ENCODE peak calls at places on chromosomes 7 and 10, in seven cellular contexts. K is testis, U is GM12878, W is A549, Z is HCT116, N is heart left ventricle, I is IMR-90. J is an unnamed sample.

GRCh38 chr7:81404669-81405068 is 365.2 kb downstream of the HGF start:
- DNase-seq in K (no peak), Z (no peak), N (no peak), U (no peak), I (no peak), W (no peak), J (no peak)

GRCh38 chr10:116809528-116810500 is 39.5 kb upstream of the ENO4 start:
- DNase-seq in Z (peak; percentile 31), U (no peak), I (no peak), K (peak; percentile 49), W (peak; percentile 44), N (no peak), J (peak; percentile 36)

GRCh38 chr10:125494631-125495239 is 188.2 kb downstream of the TEX36 start:
- DNase-seq in N (no peak), I (no peak), K (no peak), W (no peak), U (no peak), Z (no peak), J (no peak)

GRCh38 chr7:108012499-108013430 is 9.8 kb upstream of the LAMB1 start:
- DNase-seq in K (no peak), W (peak; percentile 54), Z (no peak), U (no peak), I (peak; percentile 79), N (no peak), J (no peak)

GRCh38 chr7:23184709-23185354 is 3.0 kb downstream of the NUP42 start:
- DNase-seq in Z (peak; percentile 34), U (peak; percentile 17), W (peak; percentile 22), K (peak; percentile 62), N (peak; percentile 51), I (peak; percentile 51), J (no peak)

GRCh38 chr7:159031135-159031701 is 113.4 kb downstream of the VIPR2 start:
- DNase-seq in I (no peak), U (no peak), W (no peak), N (peak; percentile 86), K (peak; percentile 51), Z (no peak), J (peak; percentile 30)

GRCh38 chr7:36306722-36307121 is 82.9 kb upstream of the ANLN start:
- DNase-seq in Z (no peak), N (no peak), W (no peak), I (no peak), U (no peak), K (peak; percentile 1), J (peak; percentile 15)

GRCh38 chr7:28096713-28097112 is 83.9 kb downstream of the JAZF1 start:
- DNase-seq in I (peak; percentile 72), W (peak; percentile 72), K (peak; percentile 81), N (peak; percentile 56), Z (peak; percentile 42), U (peak; percentile 12), J (peak; percentile 49)

GRCh38 chr10:70053896-70054641 is 1.4 kb downstream of the MACROH2A2 start:
- DNase-seq in U (no peak), K (peak; percentile 60), Z (peak; percentile 15), I (no peak), N (peak; percentile 28), W (peak; percentile 38), J (no peak)

GRCh38 chr10:1049425-1049958 is 573 bp upstream of the IDI1 start:
- DNase-seq in W (no peak), I (no peak), U (no peak), K (no peak), N (no peak), Z (no peak), J (peak; percentile 42)

GRCh38 chr7:95509199-95509598 is 23.5 kb downstream of the ASB4 start:
- DNase-seq in Z (no peak), K (no peak), U (no peak), N (no peak), I (peak; percentile 18), W (no peak), J (no peak)

GRCh38 chr10:11608159-11608966 is 3.1 kb downstream of the USP6NL start:
- DNase-seq in W (no peak), N (no peak), K (no peak), I (no peak), U (peak; percentile 55), Z (no peak), J (no peak)

GRCh38 chr7:41582116-41582515 is 120.8 kb downstream of the INHBA start:
- DNase-seq in N (no peak), K (no peak), I (peak; percentile 36), Z (no peak), U (no peak), W (no peak), J (no peak)

GRCh38 chr7:137579913-137580640 is 236.5 kb upstream of the PTN start:
- DNase-seq in W (no peak), K (no peak), U (no peak), I (peak; percentile 95), N (no peak), Z (no peak), J (no peak)

GRCh38 chr7:48139461-48139860 is 31.8 kb upstream of the ABCA13 start:
- DNase-seq in K (no peak), I (peak; percentile 28), Z (peak; percentile 6), N (no peak), U (no peak), W (peak; percentile 16), J (no peak)

GRCh38 chr10:123986736-123987135 is 95.1 kb upstream of the CPXM2 start:
- DNase-seq in U (no peak), K (no peak), W (no peak), I (no peak), Z (no peak), N (no peak), J (no peak)

GRCh38 chr7:30564243-30564892 is 30.3 kb upstream of the GARS1 start:
- DNase-seq in K (peak; percentile 92), W (peak; percentile 64), Z (peak; percentile 78), N (peak; percentile 83), U (peak; percentile 30), I (peak; percentile 80), J (peak; percentile 87)

GRCh38 chr10:10796061-10796773 is 221.5 kb upstream of the CELF2 start:
- DNase-seq in Z (no peak), W (no peak), K (no peak), N (no peak), U (no peak), I (peak; percentile 38), J (no peak)

GRCh38 chr7:64559206-64559605 is 3.7 kb downstream of the ZNF680 start:
- DNase-seq in U (no peak), I (no peak), W (no peak), Z (no peak), K (peak; percentile 59), N (no peak), J (no peak)

GRCh38 chr7:50769160-50769484 is 13.6 kb downstream of the GRB10 start:
- DNase-seq in N (no peak), I (no peak), K (no peak), Z (no peak), W (no peak), U (no peak), J (no peak)

GRCh38 chr7:50774299-50774698 is 8.4 kb downstream of the GRB10 start:
- DNase-seq in I (no peak), N (no peak), K (no peak), U (no peak), Z (no peak), W (no peak), J (no peak)

GRCh38 chr7:50775231-50775630 is 7.5 kb downstream of the GRB10 start:
- DNase-seq in K (no peak), N (no peak), U (no peak), W (no peak), I (no peak), Z (no peak), J (no peak)

GRCh38 chr7:50768470-50769159 is 14.1 kb downstream of the GRB10 start:
- DNase-seq in I (no peak), W (no peak), K (no peak), U (no peak), Z (no peak), N (no peak), J (no peak)

GRCh38 chr7:50771120-50772002 is 11.3 kb downstream of the GRB10 start:
- DNase-seq in W (no peak), U (no peak), K (no peak), Z (no peak), I (no peak), N (no peak), J (peak; percentile 72)
- H3K4me1 ChIP-seq in W (peaks cover 27% of the 10 kb centered on the region), U (no peaks in the 10 kb centered on the region), K (no peaks in the 10 kb centered on the region), Z (peaks cover 2% of the 10 kb centered on the region), I (no peaks in the 10 kb centered on the region), N (no peaks in the 10 kb centered on the region), J (peaks cover 16% of the 10 kb centered on the region)

GRCh38 chr7:76073335-76073990 is 25.6 kb downstream of the MDH2 start:
- DNase-seq in W (no peak), K (no peak), N (no peak), I (no peak), Z (no peak), U (no peak), J (no peak)
- TF ChIP-seq POLR2A in W (no peak), K (no peak), N (no peak), I (no peak), Z (no peak), U (no peak), J (no peak)

GRCh38 chr10:104255244-104255981 is 721 bp downstream of the GSTO1 start:
- DNase-seq in I (peak; percentile 90), U (no peak), Z (no peak), K (no peak), W (peak; percentile 56), N (no peak), J (no peak)

GRCh38 chr10:104253106-104253505 is 1.6 kb upstream of the GSTO1 start:
- DNase-seq in I (no peak), W (no peak), Z (no peak), K (no peak), N (no peak), U (no peak), J (no peak)

GRCh38 chr10:104252349-104252748 is 2.3 kb upstream of the GSTO1 start:
- DNase-seq in W (no peak), Z (no peak), K (no peak), U (no peak), I (no peak), N (no peak), J (no peak)

GRCh38 chr10:104254493-104255243 is at the start of gene GSTO1:
- DNase-seq in I (peak; percentile 76), W (peak; percentile 79), U (peak; percentile 30), N (peak; percentile 90), Z (peak; percentile 51), K (peak; percentile 84), J (peak; percentile 78)

GRCh38 chr10:104253576-104254410 is 899 bp upstream of the GSTO1 start:
- DNase-seq in N (no peak), I (peak; percentile 56), Z (no peak), U (no peak), K (no peak), W (no peak), J (no peak)
- H3K27ac ChIP-seq in N (peak overlapping the region; percentile 98), I (peak overlapping the region; percentile 96), Z (peak overlapping the region; percentile 76), U (no peak overlapping the region), K (peak overlapping the region; percentile 89), W (peak overlapping the region; percentile 99), J (peak overlapping the region; percentile 94)

DNA sequence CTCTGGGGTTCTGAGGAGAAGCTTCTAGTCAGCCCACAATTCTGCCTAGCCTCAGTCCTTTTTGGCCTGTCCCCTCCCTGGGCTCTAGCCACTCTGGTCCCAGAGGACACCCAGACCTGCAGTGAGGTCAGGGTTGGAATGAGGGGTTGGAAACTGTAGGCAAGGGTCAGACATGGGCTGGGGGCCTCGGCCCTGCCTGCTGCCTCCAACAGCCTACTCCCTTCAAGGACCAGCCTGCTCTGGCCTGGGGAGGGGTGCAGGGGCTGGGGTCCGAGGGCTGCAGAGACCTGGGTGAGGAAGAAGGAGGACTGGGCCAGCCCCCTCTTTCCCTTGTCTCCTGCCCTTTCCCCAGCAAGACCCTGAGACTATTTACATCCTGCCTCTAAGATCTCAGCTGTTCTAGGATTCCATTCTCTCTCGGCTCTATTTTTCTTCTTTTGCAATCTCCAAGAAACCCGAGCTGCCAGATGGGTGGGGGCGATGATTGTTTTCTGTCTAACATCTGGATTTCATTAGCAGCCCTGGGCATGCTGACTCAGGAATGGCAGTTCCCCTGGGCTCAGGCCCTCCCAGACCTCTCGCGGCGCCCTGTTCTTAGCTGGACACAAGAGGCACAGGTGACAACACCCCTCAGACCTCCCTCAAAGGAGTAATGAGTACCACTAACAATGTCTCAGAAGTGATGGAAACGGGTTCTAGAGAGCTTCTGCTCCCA is 23.1 kb downstream of the ZCCHC24 start:
- DNase-seq in W (no peak), K (peak; percentile 56), Z (no peak), U (no peak), I (peak; percentile 96), N (peak; percentile 75), J (no peak)
- H3K4me1 ChIP-seq in W (no peaks in the 10 kb centered on the region), K (peaks cover 33% of the 10 kb centered on the region), Z (no peaks in the 10 kb centered on the region), U (no peaks in the 10 kb centered on the region), I (peaks cover 45% of the 10 kb centered on the region), N (peaks cover 10% of the 10 kb centered on the region), J (peaks cover 64% of the 10 kb centered on the region)